ENCODE peak calls at places on chromosome 9, in eight cellular contexts. U is ovary, H is mesendoderm, N is upper lobe of right lung, J is transverse colon, A is PC-3, E is aorta, O is A549. D is an unnamed sample.
A peak's percentile ranks its signal among the peaks of the same experiment; 100 is the strongest.

GRCh38 chr9:71665247-71665646 is 103.1 kb downstream of the CEMIP2 start:
- DNase-seq in U (no peak), H (peak; percentile 25), N (no peak), J (no peak), A (peak; percentile 30), E (no peak), O (no peak), D (no peak)

GRCh38 chr9:1490341-1491115 is 440.4 kb downstream of the DMRT2 start:
- DNase-seq in U (no peak), H (no peak), N (no peak), J (no peak), A (peak; percentile 69), E (no peak), O (no peak), D (no peak)

GRCh38 chr9:20853866-20854265 is 169.8 kb downstream of the FOCAD start:
- DNase-seq in U (no peak), H (no peak), N (no peak), J (no peak), A (no peak), E (no peak), O (no peak), D (no peak)

GRCh38 chr9:111994831-111995458 is 98.3 kb downstream of the UGCG start:
- DNase-seq in U (no peak), H (no peak), N (no peak), J (no peak), A (no peak), E (no peak), O (no peak), D (no peak)

GRCh38 chr9:86942352-86943222 is 4.7 kb downstream of the GAS1 start:
- DNase-seq in U (no peak), H (peak; percentile 6), N (no peak), J (no peak), A (no peak), E (no peak), O (no peak), D (no peak)

GRCh38 chr9:92713528-92713927 is 43.6 kb upstream of the IPPK start:
- DNase-seq in U (no peak), H (no peak), N (no peak), J (no peak), A (no peak), E (no peak), O (no peak), D (no peak)

GRCh38 chr9:4305065-4305481 is 5.2 kb upstream of the GLIS3 start:
- DNase-seq in U (no peak), H (no peak), N (no peak), J (no peak), A (no peak), E (no peak), O (no peak), D (no peak)

GRCh38 chr9:133825555-133826198 is 87.5 kb upstream of the SARDH start:
- DNase-seq in U (no peak), H (no peak), N (no peak), J (no peak), A (no peak), E (no peak), O (no peak), D (no peak)

GRCh38 chr9:91067306-91067860 is 265.8 kb downstream of the SYK start:
- DNase-seq in U (no peak), H (no peak), N (no peak), J (no peak), A (no peak), E (no peak), O (no peak), D (no peak)

GRCh38 chr9:7121055-7121454 is 363.3 kb downstream of the KDM4C start:
- DNase-seq in U (no peak), H (no peak), N (no peak), J (no peak), A (no peak), E (no peak), O (no peak), D (no peak)

GRCh38 chr9:72540348-72540873 is 19.0 kb downstream of the TMC1 start:
- DNase-seq in U (no peak), H (no peak), N (no peak), J (no peak), A (peak; percentile 53), E (no peak), O (no peak), D (no peak)

GRCh38 chr9:135840539-135840938 is 66.8 kb downstream of the CAMSAP1 start:
- DNase-seq in U (no peak), H (no peak), N (no peak), J (no peak), A (no peak), E (no peak), O (no peak), D (no peak)

GRCh38 chr9:118395415-118395814 is 691.2 kb downstream of the TLR4 start:
- DNase-seq in U (no peak), H (no peak), N (no peak), J (no peak), A (no peak), E (no peak), O (no peak), D (no peak)

GRCh38 chr9:15357050-15357653 is 50.1 kb upstream of the TTC39B start:
- DNase-seq in U (no peak), H (peak; percentile 85), N (peak; percentile 67), J (peak; percentile 66), A (no peak), E (no peak), O (no peak), D (peak; percentile 62)

GRCh38 chr9:129482521-129483466 is 138.1 kb downstream of the C9orf50 start:
- DNase-seq in U (peak; percentile 96), H (peak; percentile 89), N (peak; percentile 91), J (peak; percentile 85), A (peak; percentile 84), E (peak; percentile 94), O (no peak), D (peak; percentile 90)

GRCh38 chr9:5773324-5773999 is 59.5 kb downstream of the ERMP1 start:
- DNase-seq in U (no peak), H (peak; percentile 20), N (no peak), J (no peak), A (no peak), E (no peak), O (no peak), D (no peak)

GRCh38 chr9:127923771-127924170 is 6.8 kb downstream of the PIP5KL1 start:
- DNase-seq in U (no peak), H (no peak), N (no peak), J (no peak), A (peak; percentile 77), E (no peak), O (no peak), D (no peak)

GRCh38 chr9:108704156-108704852 is 151.5 kb downstream of the ACTL7B start:
- DNase-seq in U (no peak), H (peak; percentile 27), N (no peak), J (no peak), A (peak; percentile 40), E (no peak), O (no peak), D (no peak)
- H3K27ac ChIP-seq in U (no peak overlapping the region), H (no peak overlapping the region), N (no peak overlapping the region), J (no peak overlapping the region), A (no peak overlapping the region), E (no peak overlapping the region), O (no peak overlapping the region), D (no peak overlapping the region)

GRCh38 chr9:124286292-124286931 is 28.7 kb downstream of the NEK6 start:
- DNase-seq in U (no peak), H (no peak), N (peak; percentile 80), J (peak; percentile 81), A (no peak), E (no peak), O (peak; percentile 76), D (peak; percentile 86)

GRCh38 chr9:124290743-124291554 is 33.2 kb downstream of the NEK6 start:
- DNase-seq in U (no peak), H (no peak), N (no peak), J (no peak), A (no peak), E (no peak), O (no peak), D (no peak)

GRCh38 chr9:124292696-124293593 is 35.2 kb downstream of the NEK6 start:
- DNase-seq in U (no peak), H (no peak), N (no peak), J (no peak), A (no peak), E (no peak), O (no peak), D (no peak)

GRCh38 chr9:124291801-124292396 is 34.1 kb downstream of the NEK6 start:
- DNase-seq in U (no peak), H (no peak), N (no peak), J (peak; percentile 51), A (no peak), E (no peak), O (no peak), D (no peak)

DNA sequence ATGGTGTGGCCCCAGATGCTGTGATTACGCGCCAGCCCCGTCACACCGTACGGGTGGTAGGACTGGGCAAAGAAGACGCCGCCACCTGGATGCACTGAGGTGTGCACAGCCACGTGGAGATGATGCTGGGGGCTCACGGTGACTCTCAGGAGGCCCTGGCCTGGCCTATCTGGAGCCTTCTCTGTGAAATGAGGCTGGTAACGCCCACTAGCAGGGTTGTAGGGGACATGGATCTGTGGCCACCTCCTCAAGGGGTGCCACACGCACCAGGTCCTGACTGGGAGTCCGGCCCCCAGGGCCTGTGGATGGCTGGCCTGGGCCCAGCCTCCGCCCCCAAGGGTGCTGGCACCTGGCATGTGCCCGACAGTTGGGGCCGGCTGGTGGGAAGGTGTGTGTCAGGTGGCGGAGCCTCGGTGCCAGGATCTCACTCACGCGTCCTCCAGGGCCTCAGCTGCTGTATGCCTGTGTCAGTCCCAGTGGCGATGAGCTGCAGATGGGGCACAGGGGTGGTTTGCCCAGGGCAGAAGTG is 32.4 kb downstream of the NEK6 start:
- DNase-seq in U (no peak), H (no peak), N (no peak), J (peak; percentile 50), A (no peak), E (no peak), O (no peak), D (no peak)
- H3K4me1 ChIP-seq in U (peaks cover 22% of the 10 kb centered on the region), H (peaks cover 3% of the 10 kb centered on the region), N (peaks cover 90% of the 10 kb centered on the region), J (peaks cover 37% of the 10 kb centered on the region), A (peaks cover 8% of the 10 kb centered on the region), E (no peaks in the 10 kb centered on the region), O (peaks cover 74% of the 10 kb centered on the region), D (peaks cover 22% of the 10 kb centered on the region)

DNA sequence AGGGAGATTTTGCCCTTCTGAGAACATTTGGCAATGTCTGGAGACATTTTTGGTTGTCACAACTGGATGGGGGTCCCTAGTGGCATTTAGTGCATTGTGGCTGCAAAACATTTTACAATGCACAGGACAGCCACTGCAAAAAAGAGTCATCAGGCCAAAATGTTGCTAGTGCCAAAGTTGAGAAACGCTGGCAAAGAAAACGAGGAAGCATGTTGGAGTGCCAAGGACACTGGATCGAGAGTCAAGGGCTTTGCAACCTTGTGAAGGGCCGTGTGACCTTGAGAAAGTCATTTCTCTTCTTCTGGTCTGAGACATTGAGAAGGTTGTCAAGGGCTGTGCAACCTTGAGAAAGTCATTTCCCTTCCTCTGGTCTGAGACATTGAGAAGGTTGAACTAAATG is 45.7 kb upstream of the FRRS1L start:
- DNase-seq in U (no peak), H (no peak), N (no peak), J (no peak), A (no peak), E (no peak), O (no peak), D (no peak)
- H3K27ac ChIP-seq in U (no peak overlapping the region), H (no peak overlapping the region), N (no peak overlapping the region), J (no peak overlapping the region), A (no peak overlapping the region), E (no peak overlapping the region), O (no peak overlapping the region), D (no peak overlapping the region)

DNA sequence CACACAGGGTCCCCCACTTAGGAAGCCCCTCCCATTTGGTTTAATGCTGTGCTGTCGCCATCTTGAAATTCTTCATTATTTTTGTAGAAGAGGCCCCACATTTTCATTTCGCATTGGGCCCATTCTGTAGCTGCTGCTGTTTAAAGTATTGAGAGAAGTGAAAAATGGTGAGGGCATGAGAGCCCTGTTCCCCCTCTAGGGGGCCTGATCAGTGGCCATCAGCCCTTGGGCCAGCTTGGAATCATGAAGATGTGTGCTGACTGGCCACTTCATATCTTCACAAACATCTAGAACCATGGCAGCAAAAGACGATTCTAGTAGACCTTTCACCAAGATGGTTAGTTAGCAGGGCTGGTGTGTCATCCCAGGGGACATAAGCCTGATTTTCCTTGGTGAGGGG is 3.3 kb downstream of the TMEM268 start:
- DNase-seq in U (no peak), H (no peak), N (no peak), J (no peak), A (no peak), E (no peak), O (no peak), D (no peak)
- H3K4me1 ChIP-seq in U (peaks cover 22% of the 10 kb centered on the region), H (peaks cover 5% of the 10 kb centered on the region), N (peaks cover 46% of the 10 kb centered on the region), J (peaks cover 22% of the 10 kb centered on the region), A (peaks cover 23% of the 10 kb centered on the region), E (no peaks in the 10 kb centered on the region), O (peaks cover 25% of the 10 kb centered on the region), D (no peaks in the 10 kb centered on the region)

D was measured in colonic mucosa.